ENCODE peak calls at places on chromosomes 7 and 10, in six cellular contexts. X is naive thymus-derived CD8-positive, alpha-beta T cell; L is central memory CD4-positive, alpha-beta T cell; T is DMS153; A is stimulated activated CD4-positive, alpha-beta T cell treated with anti-CD3 and anti-CD28 coated beads, Interleukin-1b, Interleukin-23, amount 100 ng/mL, for 1 hour; J is epithelial cell of esophagus. O is an unnamed sample.

GRCh38 chr10:80545258-80545881 is 7.7 kb downstream of the SH2D4B start:
- DNase-seq in T (no peak), A (no peak), X (no peak), L (no peak), J (no peak), O (no peak)

GRCh38 chr10:53314856-53315255 is 542.3 kb upstream of the MBL2 start:
- DNase-seq in J (peak), L (no peak), A (no peak), X (no peak), T (no peak), O (peak)

GRCh38 chr7:57354679-57355338 is 95.2 kb upstream of the ZNF716 start:
- DNase-seq in X (no peak), T (no peak), L (no peak), J (no peak), A (no peak), O (no peak)

GRCh38 chr10:122149607-122150505 is 121.2 kb upstream of the BTBD16 start:
- DNase-seq in A (no peak), J (no peak), L (no peak), T (no peak), X (no peak), O (no peak)

GRCh38 chr10:18665815-18666558 is 6.8 kb downstream of the ARL5B start:
- DNase-seq in T (no peak), J (no peak), L (no peak), A (no peak), X (no peak), O (no peak)

GRCh38 chr7:84216477-84216876 is 21.9 kb upstream of the SEMA3A start:
- DNase-seq in T (no peak), J (peak), X (no peak), L (no peak), A (no peak), O (no peak)

GRCh38 chr7:5584091-5584490 is 160.5 kb upstream of the TNRC18 start:
- DNase-seq in L (no peak), A (no peak), J (no peak), T (no peak), X (no peak), O (no peak)

GRCh38 chr7:725223-726005 is 1.1 kb upstream of the DNAAF5 start:
- DNase-seq in J (peak), T (no peak), L (no peak), X (no peak), A (no peak), O (peak)

GRCh38 chr10:86709786-86710185 is 41.5 kb downstream of the LDB3 start:
- DNase-seq in A (no peak), L (no peak), T (no peak), X (no peak), J (no peak), O (no peak)

GRCh38 chr7:127786184-127786583 is 134.2 kb downstream of the SND1 start:
- DNase-seq in J (no peak), A (no peak), L (no peak), T (no peak), X (no peak), O (no peak)

GRCh38 chr10:103044942-103045489 is 126.9 kb downstream of the CNNM2 start:
- DNase-seq in X (no peak), A (no peak), J (no peak), T (no peak), L (no peak), O (no peak)

GRCh38 chr7:117796889-117797288 is 76.4 kb downstream of the CTTNBP2 start:
- DNase-seq in J (no peak), T (no peak), A (no peak), L (no peak), X (no peak), O (no peak)

GRCh38 chr10:72080042-72081035 is 8.0 kb downstream of the SPOCK2 start:
- DNase-seq in J (no peak), L (no peak), T (no peak), A (no peak), X (no peak), O (no peak)

GRCh38 chr7:20352573-20353304 is 22.0 kb downstream of the ITGB8 start:
- DNase-seq in X (no peak), L (no peak), J (peak), A (no peak), T (no peak), O (peak)

GRCh38 chr7:18356195-18356645 is 139.3 kb upstream of the HDAC9 start:
- DNase-seq in A (no peak), T (peak), L (peak), X (no peak), J (peak), O (peak)

GRCh38 chr10:43199088-43199683 is 60.9 kb downstream of the CSGALNACT2 start:
- DNase-seq in J (no peak), L (no peak), A (no peak), T (no peak), X (no peak), O (no peak)

GRCh38 chr10:103829266-103829665 is 26.1 kb downstream of the SH3PXD2A start:
- DNase-seq in J (no peak), A (no peak), L (no peak), X (no peak), T (no peak), O (no peak)

GRCh38 chr10:28530751-28531150 is 2.2 kb upstream of the WAC start:
- DNase-seq in L (no peak), X (no peak), T (no peak), A (no peak), J (no peak), O (no peak)

GRCh38 chr7:106450716-106451115 is 165.9 kb upstream of the NAMPT start:
- DNase-seq in J (peak), X (no peak), T (no peak), L (no peak), A (no peak), O (no peak)

GRCh38 chr10:70779685-70780369 is 5.3 kb downstream of the TBATA start:
- DNase-seq in J (peak), T (no peak), A (no peak), X (no peak), L (no peak), O (no peak)

GRCh38 chr7:135716677-135717238 is 11.2 kb downstream of the SLC13A4 start:
- DNase-seq in T (no peak), J (peak), L (no peak), A (no peak), X (no peak), O (peak)

GRCh38 chr7:157274991-157275427 is 61.8 kb upstream of the DNAJB6 start:
- DNase-seq in J (no peak), T (no peak), L (no peak), A (no peak), X (no peak), O (no peak)

GRCh38 chr7:73519867-73520672 is 2.0 kb downstream of the BAZ1B start:
- DNase-seq in J (no peak), X (no peak), A (no peak), L (peak), T (no peak), O (peak)

GRCh38 chr7:96408881-96409280 is 87.0 kb upstream of the SLC25A13 start:
- DNase-seq in T (no peak), L (no peak), J (no peak), A (no peak), X (no peak), O (no peak)

O was measured in MCF 10A.